ENCODE peak calls at places on chromosomes 5 and 9, in ten cellular contexts. One of them, this sample, is unnamed.

GRCh38 chr9:37239224-37239859 is 119.0 kb downstream of the ZCCHC7 start:
- DNase-seq in A673: no peak
- DNase-seq in uterus: no peak
- DNase-seq in sigmoid colon: no peak
- DNase-seq in fibroblast of lung: no peak
- DNase-seq in Karpas-422: no peak
- DNase-seq in body of pancreas: no peak
- DNase-seq in CD4-positive, alpha-beta memory T cell: no peak
- DNase-seq in right lobe of liver: no peak
- DNase-seq in upper lobe of left lung: no peak
- DNase-seq in this sample: no peak

GRCh38 chr9:80881946-80882345 is 807.4 kb downstream of the TLE1 start:
- DNase-seq in A673: peak; percentile 64
- DNase-seq in uterus: no peak
- DNase-seq in sigmoid colon: no peak
- DNase-seq in fibroblast of lung: no peak
- DNase-seq in Karpas-422: no peak
- DNase-seq in body of pancreas: no peak
- DNase-seq in CD4-positive, alpha-beta memory T cell: no peak
- DNase-seq in right lobe of liver: no peak
- DNase-seq in upper lobe of left lung: no peak
- DNase-seq in this sample: no peak

GRCh38 chr5:175282611-175283225 is 161.3 kb downstream of the DRD1 start:
- DNase-seq in A673: no peak
- DNase-seq in uterus: no peak
- DNase-seq in sigmoid colon: no peak
- DNase-seq in fibroblast of lung: no peak
- DNase-seq in Karpas-422: no peak
- DNase-seq in body of pancreas: no peak
- DNase-seq in CD4-positive, alpha-beta memory T cell: no peak
- DNase-seq in right lobe of liver: no peak
- DNase-seq in upper lobe of left lung: no peak
- DNase-seq in this sample: no peak

GRCh38 chr5:468401-468800 is 25.4 kb downstream of the EXOC3 start:
- DNase-seq in A673: no peak
- DNase-seq in uterus: no peak
- DNase-seq in sigmoid colon: peak; percentile 56
- DNase-seq in fibroblast of lung: no peak
- DNase-seq in Karpas-422: no peak
- DNase-seq in body of pancreas: no peak
- DNase-seq in CD4-positive, alpha-beta memory T cell: no peak
- DNase-seq in right lobe of liver: peak; percentile 35
- DNase-seq in upper lobe of left lung: no peak
- DNase-seq in this sample: peak; percentile 4

GRCh38 chr5:92455011-92455410 is 1071.9 kb upstream of the ARRDC3 start:
- DNase-seq in A673: no peak
- DNase-seq in uterus: no peak
- DNase-seq in sigmoid colon: no peak
- DNase-seq in fibroblast of lung: no peak
- DNase-seq in Karpas-422: no peak
- DNase-seq in body of pancreas: no peak
- DNase-seq in CD4-positive, alpha-beta memory T cell: no peak
- DNase-seq in right lobe of liver: no peak
- DNase-seq in upper lobe of left lung: no peak
- DNase-seq in this sample: no peak

GRCh38 chr5:149935431-149935901 is 9.1 kb downstream of the PDE6A start:
- DNase-seq in A673: peak; percentile 90
- DNase-seq in uterus: no peak
- DNase-seq in sigmoid colon: no peak
- DNase-seq in fibroblast of lung: no peak
- DNase-seq in Karpas-422: no peak
- DNase-seq in body of pancreas: no peak
- DNase-seq in CD4-positive, alpha-beta memory T cell: no peak
- DNase-seq in right lobe of liver: peak; percentile 61
- DNase-seq in upper lobe of left lung: no peak
- DNase-seq in this sample: no peak

GRCh38 chr9:86735772-86736458 is 211.4 kb downstream of the GAS1 start:
- DNase-seq in A673: no peak
- DNase-seq in uterus: no peak
- DNase-seq in sigmoid colon: no peak
- DNase-seq in fibroblast of lung: no peak
- DNase-seq in Karpas-422: no peak
- DNase-seq in body of pancreas: no peak
- DNase-seq in CD4-positive, alpha-beta memory T cell: no peak
- DNase-seq in right lobe of liver: no peak
- DNase-seq in upper lobe of left lung: no peak
- DNase-seq in this sample: no peak

GRCh38 chr9:3963266-3964019 is 336.4 kb downstream of the GLIS3 start:
- DNase-seq in A673: peak; percentile 72
- DNase-seq in uterus: peak; percentile 55
- DNase-seq in sigmoid colon: peak; percentile 67
- DNase-seq in fibroblast of lung: peak; percentile 85
- DNase-seq in Karpas-422: no peak
- DNase-seq in body of pancreas: no peak
- DNase-seq in CD4-positive, alpha-beta memory T cell: no peak
- DNase-seq in right lobe of liver: no peak
- DNase-seq in upper lobe of left lung: no peak
- DNase-seq in this sample: peak; percentile 44

GRCh38 chr5:4101189-4101588 is 505.6 kb downstream of the IRX1 start:
- DNase-seq in A673: no peak
- DNase-seq in uterus: no peak
- DNase-seq in sigmoid colon: no peak
- DNase-seq in fibroblast of lung: no peak
- DNase-seq in Karpas-422: no peak
- DNase-seq in body of pancreas: no peak
- DNase-seq in CD4-positive, alpha-beta memory T cell: no peak
- DNase-seq in right lobe of liver: no peak
- DNase-seq in upper lobe of left lung: no peak
- DNase-seq in this sample: no peak

GRCh38 chr5:66440202-66440680 is 156.0 kb upstream of the MAST4 start:
- DNase-seq in A673: peak; percentile 22
- DNase-seq in uterus: peak; percentile 62
- DNase-seq in sigmoid colon: no peak
- DNase-seq in fibroblast of lung: peak; percentile 44
- DNase-seq in Karpas-422: no peak
- DNase-seq in body of pancreas: no peak
- DNase-seq in CD4-positive, alpha-beta memory T cell: no peak
- DNase-seq in right lobe of liver: no peak
- DNase-seq in upper lobe of left lung: no peak
- DNase-seq in this sample: no peak

GRCh38 chr5:6264394-6264793 is 114.0 kb downstream of the MED10 start:
- DNase-seq in A673: no peak
- DNase-seq in uterus: no peak
- DNase-seq in sigmoid colon: no peak
- DNase-seq in fibroblast of lung: no peak
- DNase-seq in Karpas-422: peak; percentile 16
- DNase-seq in body of pancreas: no peak
- DNase-seq in CD4-positive, alpha-beta memory T cell: no peak
- DNase-seq in right lobe of liver: no peak
- DNase-seq in upper lobe of left lung: no peak
- DNase-seq in this sample: no peak

GRCh38 chr9:26261503-26262330 is 583.5 kb upstream of the TUSC1 start:
- DNase-seq in A673: no peak
- DNase-seq in uterus: no peak
- DNase-seq in sigmoid colon: no peak
- DNase-seq in fibroblast of lung: peak; percentile 54
- DNase-seq in Karpas-422: no peak
- DNase-seq in body of pancreas: no peak
- DNase-seq in CD4-positive, alpha-beta memory T cell: no peak
- DNase-seq in right lobe of liver: no peak
- DNase-seq in upper lobe of left lung: no peak
- DNase-seq in this sample: no peak

GRCh38 chr5:11504794-11505193 is 399.5 kb downstream of the CTNND2 start:
- DNase-seq in A673: peak; percentile 37
- DNase-seq in uterus: no peak
- DNase-seq in sigmoid colon: no peak
- DNase-seq in fibroblast of lung: no peak
- DNase-seq in Karpas-422: no peak
- DNase-seq in body of pancreas: no peak
- DNase-seq in CD4-positive, alpha-beta memory T cell: no peak
- DNase-seq in right lobe of liver: no peak
- DNase-seq in upper lobe of left lung: no peak
- DNase-seq in this sample: no peak

GRCh38 chr5:102663771-102664530 is 91.2 kb upstream of the PAM start:
- DNase-seq in A673: peak; percentile 15
- DNase-seq in uterus: no peak
- DNase-seq in sigmoid colon: no peak
- DNase-seq in fibroblast of lung: no peak
- DNase-seq in Karpas-422: no peak
- DNase-seq in body of pancreas: no peak
- DNase-seq in CD4-positive, alpha-beta memory T cell: no peak
- DNase-seq in right lobe of liver: no peak
- DNase-seq in upper lobe of left lung: no peak
- DNase-seq in this sample: no peak

DNA sequence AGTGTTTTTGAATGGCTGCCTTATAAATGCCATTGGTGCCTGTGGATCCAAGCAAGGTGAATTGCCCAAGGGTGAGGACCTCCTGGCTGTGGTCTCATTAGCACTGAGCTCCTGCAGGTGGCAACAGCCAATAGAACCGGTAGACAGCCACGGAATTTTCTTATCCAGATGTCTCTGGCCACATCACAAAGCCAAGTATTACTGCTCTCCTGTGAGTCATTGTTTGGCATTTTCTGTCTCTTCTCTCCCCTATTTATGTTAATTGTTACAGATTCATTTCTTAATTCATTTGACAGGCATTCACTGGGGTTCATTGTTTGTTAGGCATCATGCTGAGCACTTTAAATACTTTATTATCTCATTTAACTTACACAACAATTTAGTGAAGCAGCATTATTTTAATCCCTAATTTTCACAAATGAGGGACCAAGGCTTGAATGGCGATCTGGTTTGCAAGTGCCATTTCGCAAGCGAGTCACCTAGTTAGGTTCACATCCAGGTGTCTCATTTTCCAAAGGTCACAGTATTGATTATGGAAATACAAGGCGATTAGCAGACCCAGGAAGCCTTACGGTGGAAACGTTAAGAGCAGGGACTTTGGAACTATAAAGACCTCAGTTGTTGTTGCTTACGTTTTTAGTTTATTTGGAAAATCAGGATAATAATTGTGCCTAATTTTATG is 58.2 kb upstream of the DPYSL3 start:
- DNase-seq in A673: peak; percentile 54
- DNase-seq in uterus: no peak
- DNase-seq in sigmoid colon: no peak
- DNase-seq in fibroblast of lung: peak; percentile 53
- DNase-seq in Karpas-422: no peak
- DNase-seq in body of pancreas: no peak
- DNase-seq in CD4-positive, alpha-beta memory T cell: no peak
- DNase-seq in right lobe of liver: no peak
- DNase-seq in upper lobe of left lung: no peak
- DNase-seq in this sample: no peak
- H3K4me1 ChIP-seq in A673: peaks cover 17% of the 10 kb centered on the region
- H3K4me1 ChIP-seq in uterus: no peaks in the 10 kb centered on the region
- H3K4me1 ChIP-seq in sigmoid colon: no peaks in the 10 kb centered on the region
- H3K4me1 ChIP-seq in fibroblast of lung: no peaks in the 10 kb centered on the region
- H3K4me1 ChIP-seq in Karpas-422: peaks cover 20% of the 10 kb centered on the region
- H3K4me1 ChIP-seq in body of pancreas: no peaks in the 10 kb centered on the region
- H3K4me1 ChIP-seq in CD4-positive, alpha-beta memory T cell: no peaks in the 10 kb centered on the region
- H3K4me1 ChIP-seq in right lobe of liver: no peaks in the 10 kb centered on the region
- H3K4me1 ChIP-seq in upper lobe of left lung: no peaks in the 10 kb centered on the region
- H3K4me1 ChIP-seq in this sample: no peaks in the 10 kb centered on the region

DNA sequence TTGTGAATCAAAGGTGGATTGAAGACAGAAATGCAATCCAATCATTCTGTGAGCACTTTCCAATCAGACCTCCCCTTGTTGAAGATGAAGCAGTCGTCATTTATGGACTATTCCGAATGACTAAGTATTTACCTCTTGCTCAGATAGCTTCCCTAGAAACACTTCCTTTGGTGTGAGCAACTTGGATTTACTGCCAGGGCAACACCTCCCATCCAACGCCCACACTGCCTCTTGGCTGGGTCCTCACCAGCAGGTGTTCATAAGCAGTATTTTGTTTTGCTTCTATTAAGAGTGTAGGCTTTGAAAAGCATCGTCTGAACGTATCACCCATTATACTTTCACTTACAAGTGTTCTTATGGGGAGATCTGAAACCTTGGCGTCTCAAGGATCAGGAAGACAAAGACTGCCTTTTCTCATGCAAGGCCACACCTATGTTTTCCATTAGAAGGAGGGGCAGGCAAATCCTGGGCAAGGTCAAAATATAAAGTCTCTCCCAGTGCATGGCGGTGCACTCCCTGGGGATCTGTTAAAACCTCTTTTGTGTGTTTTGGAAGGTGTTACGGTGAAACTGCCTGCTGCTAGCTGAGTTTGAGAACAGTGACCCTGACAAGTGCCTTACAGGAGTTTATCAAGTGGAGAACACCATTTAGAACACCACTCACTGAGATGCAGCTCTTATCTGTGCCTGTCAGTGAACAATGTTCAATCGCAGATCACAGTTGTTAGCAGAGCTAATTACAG is 10.6 kb upstream of the MARCHF3 start:
- DNase-seq in A673: no peak
- DNase-seq in uterus: peak; percentile 36
- DNase-seq in sigmoid colon: no peak
- DNase-seq in fibroblast of lung: no peak
- DNase-seq in Karpas-422: no peak
- DNase-seq in body of pancreas: no peak
- DNase-seq in CD4-positive, alpha-beta memory T cell: no peak
- DNase-seq in right lobe of liver: no peak
- DNase-seq in upper lobe of left lung: no peak
- DNase-seq in this sample: no peak
- H3K27ac ChIP-seq in A673: no peak overlapping the region
- H3K27ac ChIP-seq in uterus: peak overlapping the region; percentile 70
- H3K27ac ChIP-seq in sigmoid colon: peak overlapping the region; percentile 24
- H3K27ac ChIP-seq in fibroblast of lung: no peak overlapping the region
- H3K27ac ChIP-seq in Karpas-422: no peak overlapping the region
- H3K27ac ChIP-seq in body of pancreas: no peak overlapping the region
- H3K27ac ChIP-seq in CD4-positive, alpha-beta memory T cell: no peak overlapping the region
- H3K27ac ChIP-seq in right lobe of liver: no peak overlapping the region
- H3K27ac ChIP-seq in upper lobe of left lung: no peak overlapping the region
- H3K27ac ChIP-seq in this sample: peak overlapping the region; percentile 63

DNA sequence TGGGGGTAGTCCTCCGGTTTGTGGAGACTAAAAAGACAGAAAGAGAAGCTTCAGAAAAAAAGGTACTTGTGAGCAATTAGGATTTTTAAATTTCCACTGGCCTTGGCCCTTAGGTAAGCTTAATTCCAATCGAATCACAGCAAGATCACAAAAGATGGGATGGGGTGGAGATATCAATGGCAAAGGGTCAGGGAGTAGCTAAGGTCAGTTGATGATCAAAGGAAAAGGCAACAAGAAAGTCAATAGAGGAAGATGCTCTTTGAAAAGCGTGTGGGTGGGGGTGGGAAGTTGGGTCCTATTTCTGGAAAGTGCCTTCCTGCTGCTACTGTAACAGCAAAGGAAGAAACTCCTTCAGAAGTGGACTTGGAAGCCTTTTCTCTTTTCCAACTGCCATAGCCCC is 7.3 kb downstream of the C1QTNF3 start:
- DNase-seq in A673: no peak
- DNase-seq in uterus: no peak
- DNase-seq in sigmoid colon: no peak
- DNase-seq in fibroblast of lung: no peak
- DNase-seq in Karpas-422: no peak
- DNase-seq in body of pancreas: no peak
- DNase-seq in CD4-positive, alpha-beta memory T cell: no peak
- DNase-seq in right lobe of liver: no peak
- DNase-seq in upper lobe of left lung: no peak
- DNase-seq in this sample: no peak
- H3K4me1 ChIP-seq in A673: no peaks in the 10 kb centered on the region
- H3K4me1 ChIP-seq in uterus: no peaks in the 10 kb centered on the region
- H3K4me1 ChIP-seq in sigmoid colon: no peaks in the 10 kb centered on the region
- H3K4me1 ChIP-seq in fibroblast of lung: no peaks in the 10 kb centered on the region
- H3K4me1 ChIP-seq in Karpas-422: no peaks in the 10 kb centered on the region
- H3K4me1 ChIP-seq in body of pancreas: peaks cover 9% of the 10 kb centered on the region
- H3K4me1 ChIP-seq in CD4-positive, alpha-beta memory T cell: no peaks in the 10 kb centered on the region
- H3K4me1 ChIP-seq in right lobe of liver: peaks cover 28% of the 10 kb centered on the region
- H3K4me1 ChIP-seq in upper lobe of left lung: no peaks in the 10 kb centered on the region
- H3K4me1 ChIP-seq in this sample: peaks cover 9% of the 10 kb centered on the region

GRCh38 chr9:120917285-120917684 is 9.3 kb downstream of the TRAF1 start:
- DNase-seq in A673: no peak
- DNase-seq in uterus: no peak
- DNase-seq in sigmoid colon: no peak
- DNase-seq in fibroblast of lung: no peak
- DNase-seq in Karpas-422: no peak
- DNase-seq in body of pancreas: no peak
- DNase-seq in CD4-positive, alpha-beta memory T cell: no peak
- DNase-seq in right lobe of liver: no peak
- DNase-seq in upper lobe of left lung: no peak
- DNase-seq in this sample: no peak
- H3K27ac ChIP-seq in A673: no peak overlapping the region
- H3K27ac ChIP-seq in uterus: peak overlapping the region; percentile 62
- H3K27ac ChIP-seq in sigmoid colon: peak overlapping the region; percentile 58
- H3K27ac ChIP-seq in fibroblast of lung: no peak overlapping the region
- H3K27ac ChIP-seq in Karpas-422: no peak overlapping the region
- H3K27ac ChIP-seq in body of pancreas: no peak overlapping the region
- H3K27ac ChIP-seq in CD4-positive, alpha-beta memory T cell: peak overlapping the region; percentile 50
- H3K27ac ChIP-seq in right lobe of liver: no peak overlapping the region
- H3K27ac ChIP-seq in upper lobe of left lung: peak overlapping the region; percentile 61
- H3K27ac ChIP-seq in this sample: no peak overlapping the region